ENCODE peak calls at places on chromosomes 7 and 10, in six cellular contexts. K, I, Z, O, W and S are unnamed samples.
A peak's percentile ranks its signal among the peaks of the same experiment; 100 is the strongest.

GRCh38 chr7:29106128-29106988 is 40.0 kb downstream of the CPVL start:
- DNase-seq in O (peak; percentile 55), Z (no peak), I (peak; percentile 68), W (peak; percentile 33), K (peak; percentile 30), S (peak; percentile 72)

GRCh38 chr10:99754670-99755069 is 22.6 kb downstream of the CUTC start:
- DNase-seq in O (no peak), I (no peak), W (no peak), K (no peak), Z (no peak), S (peak; percentile 44)

GRCh38 chr10:117936136-117936535 is 110.6 kb downstream of the RAB11FIP2 start:
- DNase-seq in W (peak; percentile 17), Z (no peak), O (peak; percentile 15), I (no peak), K (no peak), S (peak; percentile 15)

GRCh38 chr10:7494034-7494433 is 83.2 kb upstream of the SFMBT2 start:
- DNase-seq in I (no peak), K (no peak), W (no peak), Z (no peak), O (no peak), S (no peak)

GRCh38 chr7:1459930-1460756 is 873 bp upstream of the MICALL2 start:
- DNase-seq in W (peak; percentile 43), O (no peak), I (peak; percentile 61), Z (no peak), K (no peak), S (peak; percentile 67)

GRCh38 chr10:60040003-60040662 is 133.8 kb upstream of the CCDC6 start:
- DNase-seq in I (no peak), Z (no peak), K (no peak), W (no peak), O (no peak), S (peak; percentile 27)

GRCh38 chr7:129343099-129343700 is 91.0 kb upstream of the STRIP2 start:
- DNase-seq in O (peak; percentile 39), I (peak; percentile 13), Z (no peak), W (no peak), K (no peak), S (peak; percentile 65)

GRCh38 chr10:117138838-117139580 is 939 bp upstream of the VAX1 start:
- DNase-seq in W (no peak), O (no peak), Z (no peak), K (no peak), I (peak; percentile 80), S (no peak)

GRCh38 chr10:29131952-29132820 is 156.7 kb upstream of the LYZL1 start:
- DNase-seq in W (no peak), K (no peak), O (peak; percentile 51), I (no peak), Z (no peak), S (no peak)

GRCh38 chr7:23093546-23093945 is 12.0 kb upstream of the KLHL7 start:
- DNase-seq in W (no peak), K (no peak), O (peak; percentile 79), Z (no peak), I (no peak), S (peak; percentile 74)

GRCh38 chr7:108525327-108525984 is 479 bp downstream of the PNPLA8 start:
- DNase-seq in K (no peak), Z (no peak), W (no peak), O (peak; percentile 86), I (no peak), S (peak; percentile 88)

GRCh38 chr7:30430777-30431176 is 47.8 kb downstream of the NOD1 start:
- DNase-seq in W (no peak), Z (no peak), K (no peak), I (no peak), O (no peak), S (no peak)

GRCh38 chr7:92179393-92179924 is 517 bp upstream of the LRRD1 start:
- DNase-seq in K (no peak), I (no peak), O (peak; percentile 25), Z (no peak), W (no peak), S (no peak)

GRCh38 chr7:2261611-2262010 is 19.6 kb downstream of the NUDT1 start:
- DNase-seq in Z (no peak), K (no peak), I (no peak), W (no peak), O (no peak), S (no peak)

GRCh38 chr7:80611779-80612178 is 26.7 kb upstream of the CD36 start:
- DNase-seq in Z (no peak), K (no peak), O (peak; percentile 83), W (no peak), I (no peak), S (peak; percentile 5)

GRCh38 chr7:20651960-20652544 is 36.6 kb downstream of the ABCB5 start:
- DNase-seq in I (no peak), W (no peak), O (peak; percentile 32), K (no peak), Z (no peak), S (peak; percentile 39)

GRCh38 chr10:29969255-29970011 is 90.0 kb downstream of the JCAD start:
- DNase-seq in Z (no peak), I (no peak), O (no peak), K (no peak), W (no peak), S (no peak)

GRCh38 chr10:84076540-84077195 is 62.6 kb upstream of the GHITM start:
- DNase-seq in W (peak; percentile 27), Z (no peak), I (no peak), O (peak; percentile 34), K (no peak), S (no peak)

GRCh38 chr10:97498076-97498840 is at the start of gene MMS19:
- DNase-seq in W (peak; percentile 100), I (peak; percentile 97), K (peak; percentile 100), Z (peak; percentile 100), O (peak; percentile 97), S (peak; percentile 99)

GRCh38 chr7:105799677-105800076 is 76.7 kb downstream of the ATXN7L1 start:
- DNase-seq in I (no peak), O (no peak), K (no peak), Z (no peak), W (no peak), S (no peak)

GRCh38 chr7:114790526-114790925 is 131.4 kb upstream of the MDFIC start:
- DNase-seq in K (no peak), I (no peak), Z (no peak), W (no peak), O (no peak), S (no peak)

GRCh38 chr10:20811131-20811530 is 86.0 kb downstream of the NEBL start:
- DNase-seq in I (no peak), O (peak; percentile 19), W (no peak), Z (no peak), K (no peak), S (no peak)

GRCh38 chr7:152887779-152888178 is 128.2 kb downstream of the ACTR3B start:
- DNase-seq in Z (no peak), W (no peak), K (no peak), I (no peak), O (no peak), S (no peak)

GRCh38 chr10:74822101-74822500 is 4.3 kb upstream of the KAT6B start:
- DNase-seq in Z (no peak), W (no peak), O (no peak), K (no peak), I (no peak), S (no peak)

GRCh38 chr10:77973276-77973675 is 46.7 kb upstream of the DLG5 start:
- DNase-seq in I (no peak), Z (no peak), O (no peak), W (no peak), K (no peak), S (no peak)